ENCODE peak calls at places on chromosomes 2 and 18, in eight cellular contexts. F is upper lobe of right lung; L is HFF-Myc; A is stimulated activated CD8-positive, alpha-beta memory T cell treated with anti-CD3 and anti-CD28 coated beads, Interleukin-2, amount 100 ng/mL, for 48 hours; O is ACHN; C is occipital lobe; W is mesothelial cell of epicardium; Z is activated CD4-positive, CD25-positive, alpha-beta regulatory T cell treated with anti-CD3 and anti-CD28 coated beads, Interleukin-2, amount 50 U/mL, for 72 hours. D is an unnamed sample.

GRCh38 chr2:205775091-205775876 is 93.0 kb downstream of the NRP2 start:
- DNase-seq in F (no peak), A (no peak), L (no peak), C (no peak), O (no peak), W (no peak), Z (no peak), D (no peak)

GRCh38 chr2:180980943-180981898 is 816 bp downstream of the UBE2E3 start:
- DNase-seq in A (no peak), Z (peak), O (peak), W (peak), C (peak), L (no peak), F (peak), D (no peak)

GRCh38 chr2:158616480-158616879 is 159.7 kb downstream of the PKP4 start:
- DNase-seq in W (no peak), C (no peak), O (no peak), Z (no peak), L (no peak), F (no peak), A (no peak), D (no peak)

GRCh38 chr2:204240961-204241360 is 304.3 kb upstream of the PARD3B start:
- DNase-seq in L (no peak), A (no peak), O (no peak), F (no peak), Z (no peak), W (no peak), C (no peak), D (no peak)

GRCh38 chr2:46146866-46147502 is 150.2 kb upstream of the EPAS1 start:
- DNase-seq in W (no peak), L (no peak), Z (no peak), A (no peak), O (no peak), C (no peak), F (no peak), D (no peak)

GRCh38 chr18:36415606-36416005 is 118.1 kb downstream of the FHOD3 start:
- DNase-seq in L (no peak), F (no peak), A (no peak), O (no peak), C (no peak), W (no peak), Z (no peak), D (no peak)

GRCh38 chr2:83742117-83742782 is 716.8 kb downstream of the SUCLG1 start:
- DNase-seq in O (no peak), L (no peak), F (no peak), W (no peak), A (no peak), C (no peak), Z (no peak), D (no peak)

GRCh38 chr2:138184428-138184827 is 220.2 kb downstream of the HNMT start:
- DNase-seq in Z (no peak), A (no peak), C (no peak), O (no peak), F (no peak), W (no peak), L (no peak), D (no peak)

GRCh38 chr2:202911513-202912341 is at the start of the genes CARF and WDR12:
- DNase-seq in F (peak), O (peak), A (peak), Z (peak), C (peak), L (peak), W (peak), D (peak)

GRCh38 chr2:122670932-122671331 is 915.5 kb downstream of the TSN start:
- DNase-seq in A (no peak), C (no peak), W (no peak), Z (no peak), O (no peak), F (no peak), L (no peak), D (no peak)

GRCh38 chr2:158756976-158757375 is 38.1 kb upstream of the DAPL1 start:
- DNase-seq in L (no peak), W (no peak), Z (no peak), O (no peak), F (no peak), A (no peak), C (peak), D (no peak)

GRCh38 chr2:66236816-66237469 is 198.0 kb upstream of the MEIS1 start:
- DNase-seq in O (no peak), Z (no peak), W (no peak), L (no peak), F (no peak), A (no peak), C (no peak), D (no peak)

GRCh38 chr2:25377822-25378421 is 36.2 kb upstream of the DNMT3A start:
- DNase-seq in Z (no peak), O (no peak), F (peak), A (no peak), L (no peak), C (no peak), W (no peak), D (no peak)

GRCh38 chr2:177478029-177478428 is 85.5 kb downstream of the AGPS start:
- DNase-seq in W (no peak), Z (no peak), C (no peak), A (no peak), L (no peak), O (peak), F (no peak), D (no peak)

GRCh38 chr2:144383571-144383970 is 136.3 kb downstream of the ZEB2 start:
- DNase-seq in A (no peak), W (no peak), O (no peak), C (no peak), L (no peak), F (no peak), Z (no peak), D (no peak)

GRCh38 chr2:153551698-153552097 is 73.1 kb upstream of the RPRM start:
- DNase-seq in L (no peak), Z (no peak), F (no peak), O (no peak), A (no peak), C (no peak), W (no peak), D (no peak)

GRCh38 chr2:64019975-64020281 is 700 bp upstream of the VPS54 start:
- DNase-seq in C (no peak), L (no peak), Z (no peak), F (no peak), A (no peak), W (no peak), O (no peak), D (no peak)

GRCh38 chr18:24270937-24271380 is 126.7 kb downstream of the OSBPL1A start:
- DNase-seq in C (no peak), W (no peak), L (peak), F (no peak), Z (no peak), O (peak), A (no peak), D (no peak)

GRCh38 chr2:219002395-219003266 is 9.4 kb upstream of the CRYBA2 start:
- DNase-seq in W (peak), F (peak), A (no peak), L (no peak), O (peak), Z (no peak), C (no peak), D (peak)

GRCh38 chr2:74984017-74984416 is 25.6 kb downstream of the POLE4 start:
- DNase-seq in L (no peak), Z (no peak), O (no peak), C (no peak), F (no peak), W (no peak), A (no peak), D (no peak)

GRCh38 chr2:158586491-158586890 is 129.7 kb downstream of the PKP4 start:
- DNase-seq in A (no peak), L (no peak), F (no peak), W (no peak), Z (no peak), O (no peak), C (no peak), D (no peak)

GRCh38 chr2:305366-305765 is 17.5 kb upstream of the ALKAL2 start:
- DNase-seq in F (no peak), C (no peak), Z (no peak), L (no peak), W (no peak), O (no peak), A (no peak), D (no peak)

GRCh38 chr2:188808921-188809320 is 165.3 kb upstream of the COL3A1 start:
- DNase-seq in C (no peak), Z (no peak), W (no peak), A (no peak), O (no peak), F (no peak), L (no peak), D (no peak)

GRCh38 chr2:145729993-145730770 is 1210.3 kb upstream of the ZEB2 start:
- DNase-seq in C (no peak), W (no peak), A (no peak), L (no peak), F (no peak), Z (no peak), O (no peak), D (no peak)

GRCh38 chr2:71932027-71932779 is 215.5 kb downstream of the CYP26B1 start:
- DNase-seq in O (no peak), C (no peak), L (no peak), F (peak), W (peak), A (no peak), Z (no peak), D (peak)

D was measured in nephron progenitor cell.